ENCODE peak calls at places on chromosomes 11 and 22, in four cellular contexts. One of them, this sample, is unnamed.

GRCh38 chr11:110675548-110675947 is 36.7 kb downstream of the ARHGAP20 start:
- DNase-seq in AML-193: no peak
- DNase-seq in activated gamma-delta T cell treated with anti-CD3 and anti-CD28 coated beads, Interleukin-2, amount 50 U/mL, for 16 hours: no peak
- DNase-seq in activated CD4-positive, alpha-beta T cell treated with anti-CD3 and anti-CD28 coated beads for 24 hours: no peak
- DNase-seq in this sample: no peak

GRCh38 chr11:13999704-14000103 is 37.2 kb downstream of the SPON1 start:
- DNase-seq in activated CD4-positive, alpha-beta T cell treated with anti-CD3 and anti-CD28 coated beads for 24 hours: no peak
- DNase-seq in AML-193: no peak
- DNase-seq in activated gamma-delta T cell treated with anti-CD3 and anti-CD28 coated beads, Interleukin-2, amount 50 U/mL, for 16 hours: no peak
- DNase-seq in this sample: no peak

GRCh38 chr22:37413546-37413945 is 13.7 kb downstream of the ELFN2 start:
- DNase-seq in AML-193: no peak
- DNase-seq in activated CD4-positive, alpha-beta T cell treated with anti-CD3 and anti-CD28 coated beads for 24 hours: no peak
- DNase-seq in activated gamma-delta T cell treated with anti-CD3 and anti-CD28 coated beads, Interleukin-2, amount 50 U/mL, for 16 hours: no peak
- DNase-seq in this sample: no peak

GRCh38 chr11:31214337-31214736 is 155.2 kb downstream of the DCDC1 start:
- DNase-seq in AML-193: no peak
- DNase-seq in activated gamma-delta T cell treated with anti-CD3 and anti-CD28 coated beads, Interleukin-2, amount 50 U/mL, for 16 hours: no peak
- DNase-seq in activated CD4-positive, alpha-beta T cell treated with anti-CD3 and anti-CD28 coated beads for 24 hours: no peak
- DNase-seq in this sample: no peak

GRCh38 chr22:47163481-47163875 is 401.0 kb downstream of the TBC1D22A start:
- DNase-seq in AML-193: no peak
- DNase-seq in activated CD4-positive, alpha-beta T cell treated with anti-CD3 and anti-CD28 coated beads for 24 hours: no peak
- DNase-seq in activated gamma-delta T cell treated with anti-CD3 and anti-CD28 coated beads, Interleukin-2, amount 50 U/mL, for 16 hours: no peak
- DNase-seq in this sample: no peak

GRCh38 chr11:11215944-11216343 is 137.1 kb downstream of the CSNK2A3 start:
- DNase-seq in activated CD4-positive, alpha-beta T cell treated with anti-CD3 and anti-CD28 coated beads for 24 hours: no peak
- DNase-seq in AML-193: no peak
- DNase-seq in activated gamma-delta T cell treated with anti-CD3 and anti-CD28 coated beads, Interleukin-2, amount 50 U/mL, for 16 hours: no peak
- DNase-seq in this sample: no peak

GRCh38 chr22:17703811-17704210 is 65.3 kb downstream of the BCL2L13 start:
- DNase-seq in activated gamma-delta T cell treated with anti-CD3 and anti-CD28 coated beads, Interleukin-2, amount 50 U/mL, for 16 hours: no peak
- DNase-seq in AML-193: no peak
- DNase-seq in activated CD4-positive, alpha-beta T cell treated with anti-CD3 and anti-CD28 coated beads for 24 hours: no peak
- DNase-seq in this sample: no peak

GRCh38 chr11:117663826-117664225 is 133.2 kb downstream of the DSCAML1 start:
- DNase-seq in activated gamma-delta T cell treated with anti-CD3 and anti-CD28 coated beads, Interleukin-2, amount 50 U/mL, for 16 hours: no peak
- DNase-seq in activated CD4-positive, alpha-beta T cell treated with anti-CD3 and anti-CD28 coated beads for 24 hours: no peak
- DNase-seq in AML-193: no peak
- DNase-seq in this sample: no peak

GRCh38 chr11:102599642-102600261 is 25.4 kb downstream of the MMP20 start:
- DNase-seq in AML-193: peak
- DNase-seq in activated gamma-delta T cell treated with anti-CD3 and anti-CD28 coated beads, Interleukin-2, amount 50 U/mL, for 16 hours: no peak
- DNase-seq in activated CD4-positive, alpha-beta T cell treated with anti-CD3 and anti-CD28 coated beads for 24 hours: peak
- DNase-seq in this sample: no peak

GRCh38 chr11:17012712-17013547 is 1.3 kb downstream of the PLEKHA7 start:
- DNase-seq in activated gamma-delta T cell treated with anti-CD3 and anti-CD28 coated beads, Interleukin-2, amount 50 U/mL, for 16 hours: no peak
- DNase-seq in activated CD4-positive, alpha-beta T cell treated with anti-CD3 and anti-CD28 coated beads for 24 hours: no peak
- DNase-seq in AML-193: no peak
- DNase-seq in this sample: no peak

GRCh38 chr11:134606251-134606650 is 194.2 kb upstream of the B3GAT1 start:
- DNase-seq in AML-193: no peak
- DNase-seq in activated gamma-delta T cell treated with anti-CD3 and anti-CD28 coated beads, Interleukin-2, amount 50 U/mL, for 16 hours: no peak
- DNase-seq in activated CD4-positive, alpha-beta T cell treated with anti-CD3 and anti-CD28 coated beads for 24 hours: no peak
- DNase-seq in this sample: no peak

GRCh38 chr11:579830-580601 is 3.7 kb downstream of the PHRF1 start:
- DNase-seq in AML-193: no peak
- DNase-seq in activated gamma-delta T cell treated with anti-CD3 and anti-CD28 coated beads, Interleukin-2, amount 50 U/mL, for 16 hours: no peak
- DNase-seq in activated CD4-positive, alpha-beta T cell treated with anti-CD3 and anti-CD28 coated beads for 24 hours: no peak
- DNase-seq in this sample: no peak

GRCh38 chr11:43393765-43394355 is 35.1 kb downstream of the TTC17 start:
- DNase-seq in AML-193: no peak
- DNase-seq in activated CD4-positive, alpha-beta T cell treated with anti-CD3 and anti-CD28 coated beads for 24 hours: no peak
- DNase-seq in activated gamma-delta T cell treated with anti-CD3 and anti-CD28 coated beads, Interleukin-2, amount 50 U/mL, for 16 hours: no peak
- DNase-seq in this sample: no peak

GRCh38 chr22:42296381-42296853 is 26.0 kb upstream of the TCF20 start:
- DNase-seq in AML-193: no peak
- DNase-seq in activated CD4-positive, alpha-beta T cell treated with anti-CD3 and anti-CD28 coated beads for 24 hours: no peak
- DNase-seq in activated gamma-delta T cell treated with anti-CD3 and anti-CD28 coated beads, Interleukin-2, amount 50 U/mL, for 16 hours: no peak
- DNase-seq in this sample: no peak

GRCh38 chr11:43825217-43825816 is 55.3 kb upstream of the ALKBH3 start:
- DNase-seq in activated CD4-positive, alpha-beta T cell treated with anti-CD3 and anti-CD28 coated beads for 24 hours: peak
- DNase-seq in AML-193: peak
- DNase-seq in activated gamma-delta T cell treated with anti-CD3 and anti-CD28 coated beads, Interleukin-2, amount 50 U/mL, for 16 hours: no peak
- DNase-seq in this sample: peak

GRCh38 chr22:40035351-40035750 is 40.6 kb downstream of the FAM83F start:
- DNase-seq in AML-193: no peak
- DNase-seq in activated CD4-positive, alpha-beta T cell treated with anti-CD3 and anti-CD28 coated beads for 24 hours: no peak
- DNase-seq in activated gamma-delta T cell treated with anti-CD3 and anti-CD28 coated beads, Interleukin-2, amount 50 U/mL, for 16 hours: no peak
- DNase-seq in this sample: no peak

GRCh38 chr11:47001666-47002285 is 65.2 kb downstream of the CSTPP1 start:
- DNase-seq in activated gamma-delta T cell treated with anti-CD3 and anti-CD28 coated beads, Interleukin-2, amount 50 U/mL, for 16 hours: no peak
- DNase-seq in AML-193: no peak
- DNase-seq in activated CD4-positive, alpha-beta T cell treated with anti-CD3 and anti-CD28 coated beads for 24 hours: no peak
- DNase-seq in this sample: peak

GRCh38 chr22:36828815-36829214 is 12.0 kb upstream of the PVALB start:
- DNase-seq in AML-193: no peak
- DNase-seq in activated CD4-positive, alpha-beta T cell treated with anti-CD3 and anti-CD28 coated beads for 24 hours: no peak
- DNase-seq in activated gamma-delta T cell treated with anti-CD3 and anti-CD28 coated beads, Interleukin-2, amount 50 U/mL, for 16 hours: no peak
- DNase-seq in this sample: no peak

GRCh38 chr11:3894128-3894731 is 38.8 kb downstream of the STIM1 start:
- DNase-seq in AML-193: peak
- DNase-seq in activated CD4-positive, alpha-beta T cell treated with anti-CD3 and anti-CD28 coated beads for 24 hours: no peak
- DNase-seq in activated gamma-delta T cell treated with anti-CD3 and anti-CD28 coated beads, Interleukin-2, amount 50 U/mL, for 16 hours: no peak
- DNase-seq in this sample: peak

GRCh38 chr11:14422052-14422813 is 63.2 kb upstream of the RRAS2 start:
- DNase-seq in activated CD4-positive, alpha-beta T cell treated with anti-CD3 and anti-CD28 coated beads for 24 hours: no peak
- DNase-seq in activated gamma-delta T cell treated with anti-CD3 and anti-CD28 coated beads, Interleukin-2, amount 50 U/mL, for 16 hours: no peak
- DNase-seq in AML-193: no peak
- DNase-seq in this sample: no peak

GRCh38 chr11:127035812-127036211 is 35.2 kb upstream of the KIRREL3 start:
- DNase-seq in activated CD4-positive, alpha-beta T cell treated with anti-CD3 and anti-CD28 coated beads for 24 hours: no peak
- DNase-seq in activated gamma-delta T cell treated with anti-CD3 and anti-CD28 coated beads, Interleukin-2, amount 50 U/mL, for 16 hours: no peak
- DNase-seq in AML-193: no peak
- DNase-seq in this sample: no peak

GRCh38 chr22:20511578-20512259 is 4.3 kb downstream of the MED15 start:
- DNase-seq in activated CD4-positive, alpha-beta T cell treated with anti-CD3 and anti-CD28 coated beads for 24 hours: no peak
- DNase-seq in activated gamma-delta T cell treated with anti-CD3 and anti-CD28 coated beads, Interleukin-2, amount 50 U/mL, for 16 hours: no peak
- DNase-seq in AML-193: no peak
- DNase-seq in this sample: no peak

GRCh38 chr22:45183974-45184373 is 20.2 kb downstream of the NUP50 start:
- DNase-seq in AML-193: no peak
- DNase-seq in activated gamma-delta T cell treated with anti-CD3 and anti-CD28 coated beads, Interleukin-2, amount 50 U/mL, for 16 hours: no peak
- DNase-seq in activated CD4-positive, alpha-beta T cell treated with anti-CD3 and anti-CD28 coated beads for 24 hours: no peak
- DNase-seq in this sample: no peak

GRCh38 chr22:37205046-37205445 is 7.2 kb downstream of the SSTR3 start:
- DNase-seq in activated CD4-positive, alpha-beta T cell treated with anti-CD3 and anti-CD28 coated beads for 24 hours: no peak
- DNase-seq in AML-193: no peak
- DNase-seq in activated gamma-delta T cell treated with anti-CD3 and anti-CD28 coated beads, Interleukin-2, amount 50 U/mL, for 16 hours: no peak
- DNase-seq in this sample: no peak

GRCh38 chr11:41245704-41246398 is 213.6 kb downstream of the LRRC4C start:
- DNase-seq in activated gamma-delta T cell treated with anti-CD3 and anti-CD28 coated beads, Interleukin-2, amount 50 U/mL, for 16 hours: no peak
- DNase-seq in activated CD4-positive, alpha-beta T cell treated with anti-CD3 and anti-CD28 coated beads for 24 hours: no peak
- DNase-seq in AML-193: no peak
- DNase-seq in this sample: no peak

GRCh38 chr11:34034053-34034452 is 17.5 kb upstream of the CAPRIN1 start:
- DNase-seq in AML-193: no peak
- DNase-seq in activated gamma-delta T cell treated with anti-CD3 and anti-CD28 coated beads, Interleukin-2, amount 50 U/mL, for 16 hours: no peak
- DNase-seq in activated CD4-positive, alpha-beta T cell treated with anti-CD3 and anti-CD28 coated beads for 24 hours: no peak
- DNase-seq in this sample: no peak